ENCODE peak calls at places on chromosome 6, in four cellular contexts. Z, A, M and R are unnamed samples.

GRCh38 chr6:10555625-10556309 is 34.6 kb downstream of the GCNT2 start:
- DNase-seq in Z (peak), M (no peak), A (peak), R (peak)

GRCh38 chr6:144190593-144190992 is 40.3 kb downstream of the STX11 start:
- DNase-seq in M (no peak), Z (peak), A (peak), R (peak)

GRCh38 chr6:53431704-53432103 is 83.0 kb upstream of the ELOVL5 start:
- DNase-seq in Z (no peak), M (no peak), A (no peak), R (no peak)

GRCh38 chr6:291697-292505 is at the start of gene DUSP22:
- DNase-seq in Z (peak), A (peak), M (peak), R (peak)

GRCh38 chr6:161236091-161236633 is 37.7 kb downstream of the AGPAT4 start:
- DNase-seq in M (no peak), A (no peak), Z (no peak), R (no peak)

GRCh38 chr6:12545141-12545540 is 171.4 kb upstream of the PHACTR1 start:
- DNase-seq in A (no peak), Z (no peak), M (no peak), R (no peak)

GRCh38 chr6:142797159-142797558 is 147.8 kb downstream of the HIVEP2 start:
- DNase-seq in A (no peak), M (no peak), Z (no peak), R (no peak)

GRCh38 chr6:15462717-15463525 is 199.9 kb downstream of the DTNBP1 start:
- DNase-seq in M (no peak), A (peak), Z (no peak), R (peak)

GRCh38 chr6:154579046-154579823 is 68.8 kb upstream of the CNKSR3 start:
- DNase-seq in Z (no peak), M (no peak), A (peak), R (no peak)